ENCODE peak calls at places on chromosomes 3 and 15, in four cellular contexts. S is NCI-H1694, K is cardiac fibroblast, C is NCI-H460. I is an unnamed sample.

GRCh38 chr15:64209680-64210334 is 47.0 kb upstream of the PPIB start:
- DNase-seq in C (peak; percentile 24), K (peak; percentile 69), S (peak; percentile 47), I (peak; percentile 35)

GRCh38 chr3:13229291-13229949 is 156.2 kb upstream of the IQSEC1 start:
- DNase-seq in S (no peak), K (peak; percentile 14), C (peak; percentile 3), I (no peak)

GRCh38 chr3:23492057-23492456 is 288.9 kb downstream of the UBE2E2 start:
- DNase-seq in S (no peak), K (no peak), C (no peak), I (no peak)

GRCh38 chr3:120344349-120344748 is 4.8 kb downstream of the LRRC58 start:
- DNase-seq in C (no peak), K (peak; percentile 15), S (no peak), I (no peak)

GRCh38 chr3:27585429-27585828 is 101.2 kb upstream of the SLC4A7 start:
- DNase-seq in S (no peak), C (no peak), K (no peak), I (no peak)

GRCh38 chr3:129512595-129512994 is 15.8 kb upstream of the RHO start:
- DNase-seq in C (no peak), K (no peak), S (no peak), I (no peak)

GRCh38 chr3:31377045-31377642 is 155.6 kb upstream of the STT3B start:
- DNase-seq in S (no peak), K (peak; percentile 11), C (no peak), I (no peak)

GRCh38 chr3:181755959-181756358 is 44.2 kb downstream of the SOX2 start:
- DNase-seq in K (no peak), C (no peak), S (no peak), I (no peak)

GRCh38 chr3:18847583-18848197 is 300.6 kb upstream of the KCNH8 start:
- DNase-seq in K (no peak), S (no peak), C (peak; percentile 5), I (no peak)

GRCh38 chr15:83339396-83339795 is 54.9 kb upstream of the BNC1 start:
- DNase-seq in S (no peak), C (no peak), K (no peak), I (no peak)

GRCh38 chr3:131163-131889 is 65.2 kb upstream of the CHL1 start:
- DNase-seq in K (no peak), C (no peak), S (no peak), I (no peak)

GRCh38 chr3:105440113-105440512 is 73.4 kb downstream of the ALCAM start:
- DNase-seq in C (no peak), K (no peak), S (no peak), I (no peak)

GRCh38 chr15:43270676-43271306 is 4.1 kb upstream of the TGM5 start:
- DNase-seq in S (no peak), K (no peak), C (no peak), I (no peak)

GRCh38 chr15:95291878-95292472 is 1038.5 kb upstream of the NR2F2 start:
- DNase-seq in S (peak; percentile 46), K (no peak), C (peak; percentile 40), I (peak; percentile 60)

GRCh38 chr15:69920232-69920631 is 177.5 kb downstream of the TLE3 start:
- DNase-seq in C (no peak), K (no peak), S (no peak), I (no peak)

GRCh38 chr3:18767756-18768303 is 342.7 kb upstream of the SATB1 start:
- DNase-seq in K (no peak), C (no peak), S (no peak), I (no peak)

GRCh38 chr3:78660958-78661357 is 1106.8 kb downstream of the ROBO1 start:
- DNase-seq in C (no peak), K (peak; percentile 43), S (no peak), I (peak; percentile 62)

GRCh38 chr15:33808720-33809119 is 159.6 kb upstream of the CHRM5 start:
- DNase-seq in C (no peak), S (no peak), K (peak; percentile 28), I (no peak)

GRCh38 chr3:124078978-124079911 is 87.3 kb upstream of the ROPN1 start:
- DNase-seq in C (peak; percentile 42), S (peak; percentile 54), K (peak; percentile 49), I (peak; percentile 56)

GRCh38 chr3:194265505-194265892 is 85.6 kb downstream of the CPN2 start:
- DNase-seq in K (peak; percentile 99), S (no peak), C (no peak), I (no peak)

I was measured in cardiac muscle cell.